ENCODE peak calls at places on chromosomes 1 and 21, in seven cellular contexts. N, G, E, F, U, D and Y are unnamed samples.

GRCh38 chr1:227058321-227058751 is 118.2 kb downstream of the COQ8A start:
- DNase-seq in N (no peak), G (no peak), E (no peak), F (no peak), U (peak; percentile 68), D (no peak), Y (peak; percentile 46)

GRCh38 chr1:23084880-23085279 is 65.6 kb downstream of the KDM1A start:
- DNase-seq in N (no peak), G (no peak), E (no peak), F (no peak), U (no peak), D (no peak), Y (no peak)

GRCh38 chr1:171850951-171851350 is 9.7 kb downstream of the DNM3 start:
- DNase-seq in N (no peak), G (no peak), E (no peak), F (no peak), U (no peak), D (no peak), Y (no peak)

GRCh38 chr21:27134513-27134912 is 167.6 kb upstream of the ADAMTS5 start:
- DNase-seq in N (no peak), G (no peak), E (no peak), F (no peak), U (no peak), D (no peak), Y (peak; percentile 20)

GRCh38 chr1:207321790-207322530 is 482 bp downstream of the CD55 start:
- DNase-seq in N (no peak), G (no peak), E (no peak), F (no peak), U (peak; percentile 36), D (no peak), Y (peak; percentile 11)

GRCh38 chr1:67110352-67110751 is 24.4 kb downstream of the C1orf141 start:
- DNase-seq in N (no peak), G (no peak), E (peak; percentile 16), F (no peak), U (no peak), D (no peak), Y (no peak)

GRCh38 chr1:220426989-220427388 is 100.9 kb upstream of the MARK1 start:
- DNase-seq in N (no peak), G (peak; percentile 75), E (no peak), F (no peak), U (no peak), D (no peak), Y (no peak)

GRCh38 chr1:201589186-201589585 is 50.3 kb downstream of the NAV1 start:
- DNase-seq in N (no peak), G (no peak), E (no peak), F (no peak), U (no peak), D (no peak), Y (no peak)

GRCh38 chr1:118317836-118318614 is 133.0 kb upstream of the SPAG17 start:
- DNase-seq in N (no peak), G (no peak), E (no peak), F (no peak), U (no peak), D (peak; percentile 7), Y (no peak)

GRCh38 chr1:115810609-115811008 is 30.3 kb downstream of the NHLH2 start:
- DNase-seq in N (no peak), G (no peak), E (no peak), F (no peak), U (no peak), D (peak; percentile 32), Y (no peak)